ENCODE peak calls at places on chromosomes 7 and 10, in four cellular contexts. X is RWPE1; M is nephron progenitor cell; I is CD4-positive, alpha-beta T cell. Z is an unnamed sample.

GRCh38 chr7:575425-576366 is 56.0 kb upstream of the PDGFA start:
- DNase-seq in X (no peak), M (no peak), I (no peak), Z (no peak)

GRCh38 chr7:137931823-137932222 is 70.1 kb downstream of the CREB3L2 start:
- DNase-seq in X (no peak), M (no peak), I (no peak), Z (no peak)

GRCh38 chr10:60757422-60757895 is 20.8 kb upstream of the CDK1 start:
- DNase-seq in X (no peak), M (no peak), I (no peak), Z (no peak)

GRCh38 chr10:13816195-13816926 is 229.6 kb downstream of the PRPF18 start:
- DNase-seq in X (no peak), M (no peak), I (no peak), Z (no peak)

GRCh38 chr10:49518982-49519578 is 19.8 kb downstream of the ERCC6 start:
- DNase-seq in X (peak), M (peak), I (no peak), Z (peak)

GRCh38 chr7:151637781-151638261 is 118.1 kb upstream of the RHEB start:
- DNase-seq in X (no peak), M (no peak), I (no peak), Z (no peak)

GRCh38 chr7:151631149-151631967 is 111.7 kb upstream of the RHEB start:
- DNase-seq in X (peak), M (no peak), I (peak), Z (no peak)

GRCh38 chr7:19557726-19558470 is 150.9 kb downstream of the POLR1F start:
- DNase-seq in X (no peak), M (no peak), I (no peak), Z (no peak)

GRCh38 chr10:48932831-48933670 is 6.6 kb downstream of the LRRC18 start:
- DNase-seq in X (no peak), M (no peak), I (no peak), Z (no peak)

GRCh38 chr7:29335188-29336083 is 140.9 kb downstream of the CHN2 start:
- DNase-seq in X (no peak), M (no peak), I (no peak), Z (no peak)

GRCh38 chr7:68176974-68177373 is 1180.3 kb downstream of the TYW1 start:
- DNase-seq in X (peak), M (peak), I (no peak), Z (no peak)

GRCh38 chr10:22851865-22852239 is 76.0 kb upstream of the ARMC3 start:
- DNase-seq in X (peak), M (no peak), I (no peak), Z (no peak)

GRCh38 chr7:105423987-105424386 is 35.3 kb upstream of the SRPK2 start:
- DNase-seq in X (no peak), M (no peak), I (no peak), Z (no peak)

GRCh38 chr7:82263880-82264751 is 179.5 kb downstream of the CACNA2D1 start:
- DNase-seq in X (no peak), M (no peak), I (no peak), Z (no peak)

GRCh38 chr10:79409038-79410035 is 36.1 kb downstream of the ZCCHC24 start:
- DNase-seq in X (no peak), M (no peak), I (no peak), Z (no peak)

GRCh38 chr10:89657302-89657701 is 12.3 kb upstream of the PANK1 start:
- DNase-seq in X (no peak), M (no peak), I (no peak), Z (no peak)

GRCh38 chr7:131108212-131108980 is 219.3 kb upstream of the MKLN1 start:
- DNase-seq in X (no peak), M (peak), I (no peak), Z (no peak)

GRCh38 chr7:123719481-123719806 is 29.4 kb downstream of the WASL start:
- DNase-seq in X (no peak), M (no peak), I (no peak), Z (no peak)

GRCh38 chr10:107826166-107826565 is 661.7 kb upstream of the SORCS1 start:
- DNase-seq in X (no peak), M (no peak), I (no peak), Z (no peak)

GRCh38 chr10:110548002-110548401 is 19.5 kb upstream of the SMC3 start:
- DNase-seq in X (no peak), M (no peak), I (no peak), Z (no peak)

GRCh38 chr7:41910916-41911315 is 208.0 kb upstream of the INHBA start:
- DNase-seq in X (no peak), M (no peak), I (no peak), Z (no peak)

GRCh38 chr10:131920151-131920550 is 19.3 kb downstream of the PPP2R2D start:
- DNase-seq in X (no peak), M (no peak), I (no peak), Z (no peak)

GRCh38 chr10:127013696-127014095 is 108.5 kb downstream of the DOCK1 start:
- DNase-seq in X (no peak), M (no peak), I (no peak), Z (no peak)

GRCh38 chr10:98376485-98376884 is 38.5 kb downstream of the PYROXD2 start:
- DNase-seq in X (no peak), M (no peak), I (no peak), Z (no peak)

GRCh38 chr10:74500806-74501205 is 325.6 kb upstream of the KAT6B start:
- DNase-seq in X (no peak), M (no peak), I (no peak), Z (no peak)

GRCh38 chr7:116025098-116025809 is 5.3 kb downstream of the TFEC start:
- DNase-seq in X (no peak), M (no peak), I (no peak), Z (no peak)

GRCh38 chr7:83643754-83644153 is 5.2 kb downstream of the SEMA3E start:
- DNase-seq in X (no peak), M (no peak), I (no peak), Z (no peak)

GRCh38 chr7:31744294-31744874 is 57.4 kb downstream of the PPP1R17 start:
- DNase-seq in X (peak), M (peak), I (no peak), Z (peak)

GRCh38 chr10:71258446-71259145 is 46.2 kb downstream of the UNC5B start:
- DNase-seq in X (no peak), M (no peak), I (no peak), Z (no peak)

GRCh38 chr7:100545636-100546128 is 6.7 kb downstream of the AGFG2 start:
- DNase-seq in X (peak), M (no peak), I (no peak), Z (no peak)

GRCh38 chr7:51455948-51456347 is 139.3 kb upstream of the COBL start:
- DNase-seq in X (no peak), M (no peak), I (no peak), Z (no peak)

GRCh38 chr10:104209575-104210198 is 22.5 kb downstream of the CFAP43 start:
- DNase-seq in X (peak), M (peak), I (peak), Z (peak)

GRCh38 chr7:158019726-158020705 is 567.6 kb downstream of the PTPRN2 start:
- DNase-seq in X (no peak), M (no peak), I (no peak), Z (no peak)

GRCh38 chr7:151987748-151988529 is 31.7 kb downstream of the GALNTL5 start:
- DNase-seq in X (no peak), M (no peak), I (no peak), Z (no peak)

GRCh38 chr10:116014859-116015258 is 258.1 kb downstream of the GFRA1 start:
- DNase-seq in X (no peak), M (no peak), I (no peak), Z (no peak)
- TF ChIP-seq CTCF in X (no peak), M (no peak), I (no peak), Z (no peak)

GRCh38 chr7:117385340-117386124 is 41.8 kb downstream of the ASZ1 start:
- DNase-seq in X (no peak), M (no peak), I (no peak), Z (no peak)
- TF ChIP-seq CTCF in X (peak), M (no peak), I (no peak), Z (no peak)

DNA sequence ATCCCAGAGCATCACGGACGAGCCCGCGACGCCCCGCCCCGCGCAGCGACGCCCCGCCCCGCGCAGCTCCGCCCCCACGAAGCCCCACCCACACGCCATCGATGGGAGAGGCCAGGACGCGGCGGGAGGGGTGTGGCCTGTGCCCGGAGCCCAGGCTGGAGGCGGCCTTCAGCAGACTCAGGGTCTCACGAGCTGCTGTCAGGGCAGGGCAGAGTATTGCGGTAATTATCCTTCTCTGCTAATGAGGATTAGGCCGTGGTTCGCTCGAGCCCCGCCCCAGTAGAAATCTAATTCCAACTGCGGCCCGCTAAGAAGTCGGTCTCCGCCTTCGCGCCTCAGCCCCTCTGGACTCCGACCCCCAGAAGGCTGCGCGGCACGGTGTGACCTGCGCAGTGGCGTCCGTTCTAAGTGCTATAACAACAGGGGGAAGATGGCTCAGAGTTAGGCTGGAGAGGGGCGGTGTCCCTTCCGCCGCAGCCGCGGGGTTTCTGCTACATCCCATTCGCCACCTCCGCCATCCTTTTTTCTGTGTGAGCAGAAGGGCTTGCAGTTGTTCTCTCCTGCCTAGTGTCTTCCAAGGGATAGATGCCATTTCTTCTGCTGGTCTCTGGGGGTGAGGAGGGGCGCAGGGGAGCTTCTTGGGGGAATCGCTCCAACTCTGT is 337 bp upstream of the NT5C3A start:
- DNase-seq in X (peak), M (peak), I (peak), Z (peak)
- TF ChIP-seq CTCF in X (no peak), M (no peak), I (no peak), Z (no peak)

GRCh38 chr10:112183329-112184051 is at the start of gene GPAM:
- DNase-seq in X (peak), M (peak), I (peak), Z (peak)
- TF ChIP-seq CTCF in X (no peak), M (no peak), I (no peak), Z (no peak)

GRCh38 chr7:47483604-47484273 is 98.2 kb downstream of the TNS3 start:
- DNase-seq in X (no peak), M (no peak), I (no peak), Z (peak)
- TF ChIP-seq CTCF in X (no peak), M (no peak), I (no peak), Z (no peak)

DNA sequence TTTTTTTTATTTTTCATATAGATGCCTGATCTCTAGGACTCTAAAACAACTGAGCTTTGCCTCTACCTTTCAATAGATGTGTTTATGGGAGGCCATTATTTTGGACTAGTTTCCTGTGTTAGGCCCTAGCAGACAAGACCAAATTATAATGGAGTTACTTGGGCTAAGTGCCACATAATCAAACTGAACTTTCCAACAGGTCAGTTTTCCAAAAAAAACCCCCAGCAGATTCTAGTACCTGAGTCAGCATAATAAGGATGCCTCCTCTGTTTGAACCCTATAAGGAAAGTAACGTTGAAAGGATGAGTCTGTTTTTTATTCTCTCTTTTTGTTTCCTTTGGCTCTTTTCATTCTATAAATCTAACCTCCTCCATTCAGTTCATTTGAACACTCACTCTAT is 148.1 kb upstream of the FAM3C start:
- DNase-seq in X (no peak), M (no peak), I (no peak), Z (no peak)
- TF ChIP-seq CTCF in X (no peak), M (no peak), I (no peak), Z (no peak)